ENCODE peak calls at places on chromosome 15, in four cellular contexts. One of them, this sample, is unnamed.

GRCh38 chr15:33086500-33087141 is 107.9 kb downstream of the FMN1 start:
- DNase-seq in K562: no peak
- DNase-seq in HepG2: peak
- DNase-seq in WTC11: no peak
- DNase-seq in this sample: peak

GRCh38 chr15:78073026-78073425 is 4.5 kb downstream of the TBC1D2B start:
- DNase-seq in K562: no peak
- DNase-seq in HepG2: no peak
- DNase-seq in WTC11: no peak
- DNase-seq in this sample: no peak

GRCh38 chr15:87212041-87212440 is 1044.5 kb downstream of the NTRK3 start:
- DNase-seq in K562: no peak
- DNase-seq in HepG2: no peak
- DNase-seq in WTC11: no peak
- DNase-seq in this sample: no peak

GRCh38 chr15:100725121-100726069 is 123.0 kb downstream of the ASB7 start:
- DNase-seq in K562: no peak
- DNase-seq in HepG2: no peak
- DNase-seq in WTC11: no peak
- DNase-seq in this sample: no peak

GRCh38 chr15:50315814-50316630 is 39.0 kb downstream of the GABPB1 start:
- DNase-seq in K562: peak
- DNase-seq in HepG2: peak
- DNase-seq in WTC11: no peak
- DNase-seq in this sample: peak

GRCh38 chr15:90071220-90071807 is 31.0 kb downstream of the IDH2 start:
- DNase-seq in K562: peak
- DNase-seq in HepG2: peak
- DNase-seq in WTC11: peak
- DNase-seq in this sample: peak

GRCh38 chr15:40493089-40493840 is 22.5 kb downstream of the CHST14 start:
- DNase-seq in K562: no peak
- DNase-seq in HepG2: no peak
- DNase-seq in WTC11: no peak
- DNase-seq in this sample: no peak

GRCh38 chr15:62122249-62122648 is 42.8 kb downstream of the C2CD4B start:
- DNase-seq in K562: no peak
- DNase-seq in HepG2: no peak
- DNase-seq in WTC11: no peak
- DNase-seq in this sample: no peak

GRCh38 chr15:25508369-25509002 is 69.7 kb upstream of the UBE3A start:
- DNase-seq in K562: peak
- DNase-seq in HepG2: peak
- DNase-seq in WTC11: no peak
- DNase-seq in this sample: peak

GRCh38 chr15:31484369-31484951 is 157.8 kb downstream of the KLF13 start:
- DNase-seq in K562: no peak
- DNase-seq in HepG2: no peak
- DNase-seq in WTC11: no peak
- DNase-seq in this sample: no peak

GRCh38 chr15:38844683-38845195 is 280.1 kb upstream of the RASGRP1 start:
- DNase-seq in K562: no peak
- DNase-seq in HepG2: no peak
- DNase-seq in WTC11: no peak
- DNase-seq in this sample: no peak

GRCh38 chr15:52540374-52541012 is 11.8 kb upstream of the MYO5A start:
- DNase-seq in K562: no peak
- DNase-seq in HepG2: no peak
- DNase-seq in WTC11: no peak
- DNase-seq in this sample: no peak

GRCh38 chr15:54820811-54821210 is 375.9 kb downstream of the RSL24D1 start:
- DNase-seq in K562: no peak
- DNase-seq in HepG2: no peak
- DNase-seq in WTC11: no peak
- DNase-seq in this sample: no peak

GRCh38 chr15:62021991-62022600 is 38.2 kb downstream of the VPS13C start:
- DNase-seq in K562: peak
- DNase-seq in HepG2: peak
- DNase-seq in WTC11: no peak
- DNase-seq in this sample: no peak

GRCh38 chr15:40937762-40938529 is 8.8 kb downstream of the DLL4 start:
- DNase-seq in K562: no peak
- DNase-seq in HepG2: no peak
- DNase-seq in WTC11: no peak
- DNase-seq in this sample: no peak

GRCh38 chr15:43249699-43250203 is 17.0 kb downstream of the TGM5 start:
- DNase-seq in K562: no peak
- DNase-seq in HepG2: no peak
- DNase-seq in WTC11: no peak
- DNase-seq in this sample: no peak

GRCh38 chr15:55915221-55915620 is 78.2 kb downstream of the NEDD4 start:
- DNase-seq in K562: no peak
- DNase-seq in HepG2: no peak
- DNase-seq in WTC11: no peak
- DNase-seq in this sample: no peak

GRCh38 chr15:98953000-98953776 is 54.4 kb downstream of the PGPEP1L start:
- DNase-seq in K562: no peak
- DNase-seq in HepG2: no peak
- DNase-seq in WTC11: no peak
- DNase-seq in this sample: no peak

GRCh38 chr15:96171271-96171739 is 159.2 kb upstream of the NR2F2 start:
- DNase-seq in K562: no peak
- DNase-seq in HepG2: peak
- DNase-seq in WTC11: no peak
- DNase-seq in this sample: no peak

GRCh38 chr15:101499863-101500713 is 10.6 kb upstream of the PCSK6 start:
- DNase-seq in K562: no peak
- DNase-seq in HepG2: no peak
- DNase-seq in WTC11: no peak
- DNase-seq in this sample: no peak

GRCh38 chr15:50066202-50066601 is 52.8 kb downstream of the ATP8B4 start:
- DNase-seq in K562: no peak
- DNase-seq in HepG2: no peak
- DNase-seq in WTC11: no peak
- DNase-seq in this sample: no peak

GRCh38 chr15:89912145-89912673 is 543 bp downstream of the ARPIN start:
- DNase-seq in K562: no peak
- DNase-seq in HepG2: no peak
- DNase-seq in WTC11: peak
- DNase-seq in this sample: peak

GRCh38 chr15:39232512-39232911 is 348.4 kb upstream of the THBS1 start:
- DNase-seq in K562: no peak
- DNase-seq in HepG2: no peak
- DNase-seq in WTC11: no peak
- DNase-seq in this sample: no peak

DNA sequence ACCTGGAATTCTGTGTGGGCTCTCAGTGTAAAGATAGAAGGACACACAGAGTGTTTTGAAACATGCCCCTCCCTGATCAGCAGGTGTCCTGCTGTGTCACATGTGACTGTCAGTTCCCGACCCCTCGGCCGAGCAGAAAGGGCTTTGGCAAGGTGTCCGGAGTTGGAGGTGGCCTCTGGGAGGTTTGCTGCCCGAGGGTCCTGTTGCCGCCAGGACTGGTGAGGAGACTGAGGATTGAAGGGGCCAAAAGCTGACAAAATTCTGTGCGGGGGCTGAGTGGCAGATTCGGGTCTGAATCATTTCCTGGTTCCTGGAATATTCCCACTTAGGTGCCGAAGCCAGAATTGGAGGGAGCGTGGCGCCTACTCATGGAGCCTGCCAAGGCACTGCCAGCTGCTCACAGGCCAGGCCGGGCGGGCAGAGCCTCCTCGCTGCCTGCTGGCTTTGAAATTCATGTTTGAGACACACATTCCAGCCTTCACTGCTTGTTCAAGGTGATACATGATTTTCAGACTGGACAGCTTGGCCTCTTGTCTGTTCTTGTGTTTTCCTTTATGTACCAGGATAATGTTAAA is 83.8 kb downstream of the APBA2 start:
- DNase-seq in K562: no peak
- DNase-seq in HepG2: no peak
- DNase-seq in WTC11: no peak
- DNase-seq in this sample: no peak
- TF ChIP-seq ELF4 in K562: no peak
- TF ChIP-seq ELF4 in HepG2: no peak
- TF ChIP-seq ELF4 in WTC11: no peak
- TF ChIP-seq ELF4 in this sample: no peak

GRCh38 chr15:88252441-88252840 is 4.1 kb downstream of the NTRK3 start:
- DNase-seq in K562: no peak
- DNase-seq in HepG2: no peak
- DNase-seq in WTC11: no peak
- DNase-seq in this sample: no peak
- TF ChIP-seq ELF4 in K562: no peak
- TF ChIP-seq ELF4 in HepG2: no peak
- TF ChIP-seq ELF4 in WTC11: no peak
- TF ChIP-seq ELF4 in this sample: no peak

DNA sequence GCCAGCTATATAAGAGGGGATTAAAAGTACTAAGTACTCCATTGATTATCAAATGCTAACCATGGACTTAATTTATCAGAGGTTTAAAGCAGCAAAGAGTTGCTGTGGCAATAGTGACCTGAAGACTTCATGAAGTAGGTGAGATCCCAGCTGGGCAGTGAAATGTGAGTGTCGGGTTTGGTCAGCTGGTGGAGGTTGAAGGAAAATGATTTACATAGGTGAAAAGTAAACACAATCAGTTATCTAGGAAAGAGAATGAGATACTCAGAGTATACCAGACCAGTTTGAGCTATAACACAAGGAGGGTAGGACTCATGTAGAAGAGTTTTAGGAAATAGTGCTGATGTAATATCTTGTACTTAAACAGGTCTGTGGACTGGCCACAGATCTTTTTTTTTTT is 16.5 kb upstream of the FBXO22 start:
- DNase-seq in K562: no peak
- DNase-seq in HepG2: peak
- DNase-seq in WTC11: no peak
- DNase-seq in this sample: no peak
- TF ChIP-seq ELF4 in K562: no peak
- TF ChIP-seq ELF4 in HepG2: no peak
- TF ChIP-seq ELF4 in WTC11: no peak
- TF ChIP-seq ELF4 in this sample: no peak

GRCh38 chr15:68755731-68756130 is 65.0 kb downstream of the ANP32A start:
- DNase-seq in K562: no peak
- DNase-seq in HepG2: no peak
- DNase-seq in WTC11: no peak
- DNase-seq in this sample: no peak
- TF ChIP-seq ELF4 in K562: no peak
- TF ChIP-seq ELF4 in HepG2: no peak
- TF ChIP-seq ELF4 in WTC11: no peak
- TF ChIP-seq ELF4 in this sample: no peak

GRCh38 chr15:75542386-75542797 is 36.7 kb downstream of the PTPN9 start:
- DNase-seq in K562: no peak
- DNase-seq in HepG2: no peak
- DNase-seq in WTC11: no peak
- DNase-seq in this sample: no peak
- TF ChIP-seq ELF4 in K562: no peak
- TF ChIP-seq ELF4 in HepG2: no peak
- TF ChIP-seq ELF4 in WTC11: no peak
- TF ChIP-seq ELF4 in this sample: no peak

GRCh38 chr15:26555898-26556297 is 217.0 kb downstream of the GABRB3 start:
- DNase-seq in K562: no peak
- DNase-seq in HepG2: no peak
- DNase-seq in WTC11: no peak
- DNase-seq in this sample: no peak

GRCh38 chr15:26551473-26551872 is 221.4 kb downstream of the GABRB3 start:
- DNase-seq in K562: no peak
- DNase-seq in HepG2: no peak
- DNase-seq in WTC11: no peak
- DNase-seq in this sample: no peak

GRCh38 chr15:26550880-26551279 is 222.0 kb downstream of the GABRB3 start:
- DNase-seq in K562: no peak
- DNase-seq in HepG2: no peak
- DNase-seq in WTC11: no peak
- DNase-seq in this sample: no peak
- TF ChIP-seq ELF4 in K562: no peak
- TF ChIP-seq ELF4 in HepG2: no peak
- TF ChIP-seq ELF4 in WTC11: no peak
- TF ChIP-seq ELF4 in this sample: no peak

GRCh38 chr15:59611277-59612260 is at the start of gene GCNT3:
- DNase-seq in K562: no peak
- DNase-seq in HepG2: peak
- DNase-seq in WTC11: no peak
- DNase-seq in this sample: no peak
- TF ChIP-seq ELF4 in K562: no peak
- TF ChIP-seq ELF4 in HepG2: no peak
- TF ChIP-seq ELF4 in WTC11: no peak
- TF ChIP-seq ELF4 in this sample: no peak

GRCh38 chr15:65032823-65033537 is 3.5 kb upstream of the MTFMT start:
- DNase-seq in K562: peak
- DNase-seq in HepG2: peak
- DNase-seq in WTC11: peak
- DNase-seq in this sample: peak

GRCh38 chr15:65037279-65037678 is 7.8 kb upstream of the MTFMT start:
- DNase-seq in K562: no peak
- DNase-seq in HepG2: no peak
- DNase-seq in WTC11: no peak
- DNase-seq in this sample: no peak

GRCh38 chr15:65034719-65035118 is 5.3 kb upstream of the MTFMT start:
- DNase-seq in K562: no peak
- DNase-seq in HepG2: no peak
- DNase-seq in WTC11: no peak
- DNase-seq in this sample: no peak

GRCh38 chr15:65029736-65030208 is 333 bp upstream of the MTFMT start:
- DNase-seq in K562: no peak
- DNase-seq in HepG2: no peak
- DNase-seq in WTC11: no peak
- DNase-seq in this sample: no peak

GRCh38 chr15:65033659-65034269 is 4.3 kb upstream of the MTFMT start:
- DNase-seq in K562: peak
- DNase-seq in HepG2: peak
- DNase-seq in WTC11: no peak
- DNase-seq in this sample: peak
- TF ChIP-seq ELF4 in K562: no peak
- TF ChIP-seq ELF4 in HepG2: no peak
- TF ChIP-seq ELF4 in WTC11: no peak
- TF ChIP-seq ELF4 in this sample: no peak

This sample was measured in HEK293T.